ENCODE peak calls at places on chromosome 17, in ten cellular contexts. B is CD8-positive, alpha-beta T cell; W is effector memory CD4-positive, alpha-beta T cell; M is small intestine; L is astrocyte; C is lower lobe of right lung; Y is A549; A is breast epithelium; F is iPS DF 6.9; U is epithelial cell of esophagus. I is an unnamed sample.

GRCh38 chr17:27974531-27975145 is 67.8 kb upstream of the NLK start:
- DNase-seq in B (no peak), W (no peak), M (no peak), L (no peak), C (no peak), Y (no peak), A (no peak), F (no peak), U (peak; percentile 54), I (no peak)

GRCh38 chr17:81961087-81961514 is at the start of gene NOTUM:
- DNase-seq in B (no peak), W (no peak), M (no peak), L (no peak), C (no peak), Y (no peak), A (no peak), F (no peak), U (no peak), I (peak; percentile 41)

GRCh38 chr17:65987988-65988387 is 203.9 kb downstream of the CEP112 start:
- DNase-seq in B (no peak), W (no peak), M (peak; percentile 70), L (peak; percentile 6), C (no peak), Y (peak; percentile 62), A (no peak), F (peak; percentile 31), U (peak; percentile 67), I (peak; percentile 21)

GRCh38 chr17:83109793-83110645 is 30.6 kb downstream of the METRNL start:
- DNase-seq in B (no peak), W (no peak), M (peak; percentile 62), L (peak; percentile 95), C (peak; percentile 94), Y (peak; percentile 93), A (peak; percentile 94), F (no peak), U (peak; percentile 95), I (no peak)

GRCh38 chr17:81553616-81554181 is 1.5 kb upstream of the FAAP100 start:
- DNase-seq in B (no peak), W (no peak), M (peak; percentile 19), L (peak; percentile 97), C (no peak), Y (peak; percentile 71), A (no peak), F (no peak), U (peak; percentile 87), I (no peak)

GRCh38 chr17:37117743-37118142 is 169.0 kb downstream of the AATF start:
- DNase-seq in B (no peak), W (no peak), M (no peak), L (no peak), C (no peak), Y (no peak), A (no peak), F (no peak), U (no peak), I (no peak)

GRCh38 chr17:81086789-81087551 is 52.0 kb downstream of the BAIAP2 start:
- DNase-seq in B (no peak), W (no peak), M (peak; percentile 23), L (no peak), C (peak; percentile 79), Y (no peak), A (no peak), F (no peak), U (peak; percentile 96), I (no peak)

GRCh38 chr17:79065105-79065670 is 9.4 kb upstream of the ENGASE start:
- DNase-seq in B (peak; percentile 67), W (no peak), M (peak; percentile 77), L (no peak), C (no peak), Y (peak; percentile 73), A (no peak), F (no peak), U (peak; percentile 43), I (peak; percentile 35)

GRCh38 chr17:55434721-55435120 is 13.1 kb upstream of the MMD start:
- DNase-seq in B (no peak), W (no peak), M (no peak), L (no peak), C (no peak), Y (no peak), A (no peak), F (no peak), U (peak; percentile 44), I (no peak)

GRCh38 chr17:55433029-55433628 is 11.5 kb upstream of the MMD start:
- DNase-seq in B (no peak), W (no peak), M (no peak), L (peak; percentile 52), C (no peak), Y (peak; percentile 85), A (no peak), F (no peak), U (peak; percentile 97), I (no peak)

GRCh38 chr17:55430531-55431228 is 9.0 kb upstream of the MMD start:
- DNase-seq in B (no peak), W (no peak), M (no peak), L (no peak), C (no peak), Y (peak; percentile 50), A (no peak), F (no peak), U (peak; percentile 52), I (no peak)

GRCh38 chr17:55433629-55434422 is 12.2 kb upstream of the MMD start:
- DNase-seq in B (no peak), W (no peak), M (peak; percentile 81), L (peak; percentile 85), C (no peak), Y (peak; percentile 91), A (no peak), F (no peak), U (peak; percentile 96), I (no peak)

DNA sequence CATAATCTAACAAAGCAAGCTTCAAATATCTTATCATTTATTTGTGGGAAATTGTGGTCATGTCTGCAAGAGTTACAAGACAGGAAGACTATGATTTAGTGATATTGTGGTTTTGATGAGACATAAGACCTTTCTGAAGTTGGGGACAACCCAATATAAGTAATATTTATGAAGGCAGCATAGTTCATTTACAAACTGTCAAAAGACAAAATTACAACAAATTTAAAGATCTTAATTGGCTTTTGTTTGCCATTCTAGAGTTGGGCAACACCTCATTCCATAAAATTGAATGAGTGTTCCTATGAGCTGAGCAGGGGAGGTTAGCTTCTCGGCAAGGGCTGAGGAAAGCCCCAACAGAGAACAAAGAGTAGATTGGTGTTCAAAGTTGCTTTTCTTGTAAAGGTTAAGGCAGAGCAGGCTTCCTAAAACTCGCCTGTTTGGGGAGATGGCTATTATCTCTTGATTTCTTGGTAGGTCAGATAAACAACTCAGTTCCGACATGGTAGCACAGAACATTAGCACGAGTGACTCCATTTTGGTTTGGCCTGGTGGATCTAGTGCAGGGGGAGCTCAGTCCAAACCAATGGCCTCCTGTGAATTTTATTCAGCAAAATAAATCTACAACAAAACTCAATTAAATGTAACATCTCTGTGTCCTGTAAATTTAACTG is 10.9 kb upstream of the MMD start:
- DNase-seq in B (no peak), W (no peak), M (no peak), L (peak; percentile 49), C (no peak), Y (no peak), A (no peak), F (no peak), U (peak; percentile 29), I (no peak)
- H3K4me3 ChIP-seq in B (no peak overlapping the region), W (no peak overlapping the region), M (no peak overlapping the region), L (no peak overlapping the region), C (no peak overlapping the region), Y (no peak overlapping the region), A (no peak overlapping the region), F (no peak overlapping the region), U (no peak overlapping the region), I (no peak overlapping the region)

GRCh38 chr17:61209099-61209439 is 190.6 kb upstream of the TBX2 start:
- DNase-seq in B (no peak), W (no peak), M (no peak), L (no peak), C (no peak), Y (no peak), A (no peak), F (no peak), U (no peak), I (no peak)
- H3K4me3 ChIP-seq in B (no peak overlapping the region), W (no peak overlapping the region), M (no peak overlapping the region), L (no peak overlapping the region), C (no peak overlapping the region), Y (no peak overlapping the region), A (no peak overlapping the region), F (no peak overlapping the region), U (no peak overlapping the region), I (no peak overlapping the region)

DNA sequence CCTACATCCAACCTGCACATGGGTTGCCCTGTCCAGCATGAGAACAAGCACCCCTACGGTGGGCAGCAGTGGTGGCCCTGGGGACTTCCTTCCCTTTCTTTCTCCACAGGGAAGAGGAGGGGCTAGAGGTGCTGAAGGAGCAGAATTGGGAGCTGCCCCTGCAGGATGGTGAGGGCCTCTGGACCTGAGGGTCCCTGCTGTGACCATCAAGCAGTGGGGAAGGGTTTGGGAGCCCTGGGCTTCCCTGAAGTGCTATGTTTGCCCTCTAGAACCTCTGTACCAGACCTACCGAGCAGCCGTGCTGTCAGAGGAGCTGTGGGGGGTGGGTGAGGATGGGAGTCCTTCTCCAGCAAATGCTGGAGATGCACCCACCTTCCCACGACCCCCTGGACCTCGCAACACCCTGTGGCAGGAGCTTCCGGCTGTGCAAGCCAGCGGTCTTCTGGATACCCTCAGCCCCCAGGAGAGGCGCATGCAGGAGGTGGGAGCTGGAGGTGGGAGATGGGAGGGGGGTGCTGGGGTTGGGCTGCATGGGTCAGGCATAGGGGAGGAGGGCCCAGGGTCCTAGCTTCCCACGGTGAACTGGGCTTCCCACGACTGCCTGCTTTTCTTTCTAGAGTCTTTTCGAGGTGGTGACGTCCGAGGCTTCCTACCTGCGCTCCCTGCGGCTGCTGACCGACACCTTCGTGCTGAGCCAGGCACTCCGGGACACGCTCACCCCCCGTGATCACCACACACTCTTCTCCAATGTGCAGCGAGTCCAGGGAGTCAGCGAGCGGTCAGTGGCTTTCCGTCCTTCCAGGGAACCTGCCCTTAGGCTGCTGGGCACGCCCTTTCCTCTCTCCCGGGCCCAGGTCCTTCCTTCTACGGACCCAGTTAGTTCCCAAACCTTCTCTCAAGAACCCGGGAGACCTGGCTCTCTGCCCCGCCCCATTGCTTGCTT is 5.0 kb downstream of the ARHGEF15 start:
- DNase-seq in B (no peak), W (no peak), M (no peak), L (no peak), C (no peak), Y (no peak), A (no peak), F (no peak), U (no peak), I (no peak)
- H3K4me3 ChIP-seq in B (no peak overlapping the region), W (no peak overlapping the region), M (no peak overlapping the region), L (no peak overlapping the region), C (no peak overlapping the region), Y (no peak overlapping the region), A (no peak overlapping the region), F (peak overlapping the region; percentile 38), U (no peak overlapping the region), I (no peak overlapping the region)

GRCh38 chr17:42564815-42565522 is 1.9 kb upstream of the MLX start:
- DNase-seq in B (no peak), W (no peak), M (no peak), L (no peak), C (no peak), Y (no peak), A (no peak), F (no peak), U (no peak), I (no peak)

GRCh38 chr17:42565523-42566214 is 1.2 kb upstream of the MLX start:
- DNase-seq in B (no peak), W (no peak), M (no peak), L (no peak), C (no peak), Y (no peak), A (no peak), F (no peak), U (no peak), I (no peak)

GRCh38 chr17:42562845-42563509 is 1.0 kb downstream of the COASY start:
- DNase-seq in B (no peak), W (no peak), M (no peak), L (no peak), C (no peak), Y (no peak), A (no peak), F (no peak), U (no peak), I (no peak)

GRCh38 chr17:42563543-42563942 is 1.6 kb downstream of the COASY start:
- DNase-seq in B (no peak), W (no peak), M (peak; percentile 79), L (no peak), C (no peak), Y (no peak), A (peak; percentile 91), F (no peak), U (peak; percentile 60), I (no peak)

DNA sequence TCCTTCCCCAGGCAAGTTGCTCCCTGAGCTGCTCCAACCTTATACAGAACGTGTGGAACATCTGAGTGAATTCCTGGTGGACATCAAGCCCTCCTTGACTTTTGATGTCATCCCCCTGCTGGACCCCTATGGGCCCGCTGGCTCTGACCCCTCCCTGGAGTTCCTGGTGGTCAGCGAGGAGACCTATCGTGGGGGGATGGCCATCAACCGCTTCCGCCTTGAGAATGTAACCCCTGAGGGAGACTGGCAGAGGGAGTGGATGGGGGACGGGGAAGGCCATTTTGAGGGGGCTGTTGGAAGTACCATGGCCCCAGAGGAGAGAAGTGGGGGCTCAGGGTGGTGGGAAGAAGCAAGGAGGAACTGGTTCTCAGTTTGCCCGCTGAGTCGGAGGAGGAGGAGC is 2.0 kb downstream of the COASY start:
- DNase-seq in B (no peak), W (no peak), M (no peak), L (no peak), C (no peak), Y (no peak), A (no peak), F (no peak), U (no peak), I (no peak)
- H3K4me3 ChIP-seq in B (no peak overlapping the region), W (no peak overlapping the region), M (no peak overlapping the region), L (no peak overlapping the region), C (peak overlapping the region; percentile 96), Y (no peak overlapping the region), A (no peak overlapping the region), F (no peak overlapping the region), U (no peak overlapping the region), I (no peak overlapping the region)